ENCODE peak calls at places on chromosomes 13 and 19, in seven cellular contexts. One of them, this sample, is unnamed.

GRCh38 chr19:10114651-10115391 is 3.3 kb downstream of the P2RY11 start:
- DNase-seq in HFF-Myc: no peak
- DNase-seq in activated CD4-positive, CD25-positive, alpha-beta regulatory T cell: no peak
- DNase-seq in NK-92 treated with Interleukin-12 subunit alpha and Interleukin-12 subunit beta, amount 100 ng/mL, for 24 hours: no peak
- DNase-seq in T-helper 1 cell: no peak
- DNase-seq in mesenteric fat pad: no peak
- DNase-seq in mucosa of descending colon: peak; percentile 55
- DNase-seq in this sample: no peak

GRCh38 chr19:17264641-17264979 is at the start of gene USHBP1:
- DNase-seq in HFF-Myc: no peak
- DNase-seq in activated CD4-positive, CD25-positive, alpha-beta regulatory T cell: no peak
- DNase-seq in NK-92 treated with Interleukin-12 subunit alpha and Interleukin-12 subunit beta, amount 100 ng/mL, for 24 hours: no peak
- DNase-seq in T-helper 1 cell: no peak
- DNase-seq in mesenteric fat pad: no peak
- DNase-seq in mucosa of descending colon: no peak
- DNase-seq in this sample: no peak

GRCh38 chr19:56110515-56111448 is 10.3 kb downstream of the ZNF787 start:
- DNase-seq in HFF-Myc: no peak
- DNase-seq in activated CD4-positive, CD25-positive, alpha-beta regulatory T cell: no peak
- DNase-seq in NK-92 treated with Interleukin-12 subunit alpha and Interleukin-12 subunit beta, amount 100 ng/mL, for 24 hours: no peak
- DNase-seq in T-helper 1 cell: no peak
- DNase-seq in mesenteric fat pad: no peak
- DNase-seq in mucosa of descending colon: peak; percentile 78
- DNase-seq in this sample: no peak

GRCh38 chr19:54684537-54684936 is 21.8 kb downstream of the LILRB4 start:
- DNase-seq in HFF-Myc: no peak
- DNase-seq in activated CD4-positive, CD25-positive, alpha-beta regulatory T cell: no peak
- DNase-seq in NK-92 treated with Interleukin-12 subunit alpha and Interleukin-12 subunit beta, amount 100 ng/mL, for 24 hours: no peak
- DNase-seq in T-helper 1 cell: no peak
- DNase-seq in mesenteric fat pad: no peak
- DNase-seq in mucosa of descending colon: no peak
- DNase-seq in this sample: no peak

GRCh38 chr13:31767175-31767900 is 28.0 kb downstream of the RXFP2 start:
- DNase-seq in HFF-Myc: no peak
- DNase-seq in activated CD4-positive, CD25-positive, alpha-beta regulatory T cell: no peak
- DNase-seq in NK-92 treated with Interleukin-12 subunit alpha and Interleukin-12 subunit beta, amount 100 ng/mL, for 24 hours: no peak
- DNase-seq in T-helper 1 cell: no peak
- DNase-seq in mesenteric fat pad: no peak
- DNase-seq in mucosa of descending colon: no peak
- DNase-seq in this sample: no peak

GRCh38 chr13:110170020-110170790 is 136.8 kb downstream of the COL4A1 start:
- DNase-seq in HFF-Myc: no peak
- DNase-seq in activated CD4-positive, CD25-positive, alpha-beta regulatory T cell: no peak
- DNase-seq in NK-92 treated with Interleukin-12 subunit alpha and Interleukin-12 subunit beta, amount 100 ng/mL, for 24 hours: no peak
- DNase-seq in T-helper 1 cell: no peak
- DNase-seq in mesenteric fat pad: no peak
- DNase-seq in mucosa of descending colon: no peak
- DNase-seq in this sample: no peak

GRCh38 chr13:24033527-24034302 is 126.8 kb upstream of the SPATA13 start:
- DNase-seq in HFF-Myc: peak; percentile 16
- DNase-seq in activated CD4-positive, CD25-positive, alpha-beta regulatory T cell: no peak
- DNase-seq in NK-92 treated with Interleukin-12 subunit alpha and Interleukin-12 subunit beta, amount 100 ng/mL, for 24 hours: no peak
- DNase-seq in T-helper 1 cell: no peak
- DNase-seq in mesenteric fat pad: no peak
- DNase-seq in mucosa of descending colon: no peak
- DNase-seq in this sample: no peak

GRCh38 chr13:32164622-32165268 is 133.2 kb downstream of the FRY start:
- DNase-seq in HFF-Myc: peak; percentile 69
- DNase-seq in activated CD4-positive, CD25-positive, alpha-beta regulatory T cell: no peak
- DNase-seq in NK-92 treated with Interleukin-12 subunit alpha and Interleukin-12 subunit beta, amount 100 ng/mL, for 24 hours: no peak
- DNase-seq in T-helper 1 cell: no peak
- DNase-seq in mesenteric fat pad: no peak
- DNase-seq in mucosa of descending colon: no peak
- DNase-seq in this sample: peak; percentile 10

GRCh38 chr19:1017115-1017905 is 3.6 kb downstream of the TMEM259 start:
- DNase-seq in HFF-Myc: no peak
- DNase-seq in activated CD4-positive, CD25-positive, alpha-beta regulatory T cell: no peak
- DNase-seq in NK-92 treated with Interleukin-12 subunit alpha and Interleukin-12 subunit beta, amount 100 ng/mL, for 24 hours: no peak
- DNase-seq in T-helper 1 cell: no peak
- DNase-seq in mesenteric fat pad: no peak
- DNase-seq in mucosa of descending colon: peak; percentile 84
- DNase-seq in this sample: no peak

GRCh38 chr19:32691952-32692726 is 518 bp downstream of the NUDT19 start:
- DNase-seq in HFF-Myc: no peak
- DNase-seq in activated CD4-positive, CD25-positive, alpha-beta regulatory T cell: no peak
- DNase-seq in NK-92 treated with Interleukin-12 subunit alpha and Interleukin-12 subunit beta, amount 100 ng/mL, for 24 hours: peak; percentile 70
- DNase-seq in T-helper 1 cell: no peak
- DNase-seq in mesenteric fat pad: peak; percentile 90
- DNase-seq in mucosa of descending colon: peak; percentile 86
- DNase-seq in this sample: no peak

GRCh38 chr19:31066385-31066784 is 282.9 kb downstream of the TSHZ3 start:
- DNase-seq in HFF-Myc: peak; percentile 0
- DNase-seq in activated CD4-positive, CD25-positive, alpha-beta regulatory T cell: no peak
- DNase-seq in NK-92 treated with Interleukin-12 subunit alpha and Interleukin-12 subunit beta, amount 100 ng/mL, for 24 hours: no peak
- DNase-seq in T-helper 1 cell: no peak
- DNase-seq in mesenteric fat pad: no peak
- DNase-seq in mucosa of descending colon: no peak
- DNase-seq in this sample: no peak

GRCh38 chr13:20442798-20443381 is 82.8 kb downstream of the CRYL1 start:
- DNase-seq in HFF-Myc: no peak
- DNase-seq in activated CD4-positive, CD25-positive, alpha-beta regulatory T cell: no peak
- DNase-seq in NK-92 treated with Interleukin-12 subunit alpha and Interleukin-12 subunit beta, amount 100 ng/mL, for 24 hours: no peak
- DNase-seq in T-helper 1 cell: no peak
- DNase-seq in mesenteric fat pad: no peak
- DNase-seq in mucosa of descending colon: peak; percentile 74
- DNase-seq in this sample: no peak

GRCh38 chr13:40586886-40587285 is 79.6 kb downstream of the FOXO1 start:
- DNase-seq in HFF-Myc: no peak
- DNase-seq in activated CD4-positive, CD25-positive, alpha-beta regulatory T cell: no peak
- DNase-seq in NK-92 treated with Interleukin-12 subunit alpha and Interleukin-12 subunit beta, amount 100 ng/mL, for 24 hours: no peak
- DNase-seq in T-helper 1 cell: no peak
- DNase-seq in mesenteric fat pad: no peak
- DNase-seq in mucosa of descending colon: no peak
- DNase-seq in this sample: no peak

GRCh38 chr13:110560606-110561334 is 752 bp downstream of the RAB20 start:
- DNase-seq in HFF-Myc: no peak
- DNase-seq in activated CD4-positive, CD25-positive, alpha-beta regulatory T cell: no peak
- DNase-seq in NK-92 treated with Interleukin-12 subunit alpha and Interleukin-12 subunit beta, amount 100 ng/mL, for 24 hours: no peak
- DNase-seq in T-helper 1 cell: no peak
- DNase-seq in mesenteric fat pad: no peak
- DNase-seq in mucosa of descending colon: peak; percentile 67
- DNase-seq in this sample: no peak

GRCh38 chr19:18708452-18709231 is 25.2 kb downstream of the CRTC1 start:
- DNase-seq in HFF-Myc: no peak
- DNase-seq in activated CD4-positive, CD25-positive, alpha-beta regulatory T cell: no peak
- DNase-seq in NK-92 treated with Interleukin-12 subunit alpha and Interleukin-12 subunit beta, amount 100 ng/mL, for 24 hours: no peak
- DNase-seq in T-helper 1 cell: no peak
- DNase-seq in mesenteric fat pad: no peak
- DNase-seq in mucosa of descending colon: no peak
- DNase-seq in this sample: no peak

GRCh38 chr13:78595819-78596700 is 7.3 kb downstream of the POU4F1 start:
- DNase-seq in HFF-Myc: no peak
- DNase-seq in activated CD4-positive, CD25-positive, alpha-beta regulatory T cell: no peak
- DNase-seq in NK-92 treated with Interleukin-12 subunit alpha and Interleukin-12 subunit beta, amount 100 ng/mL, for 24 hours: no peak
- DNase-seq in T-helper 1 cell: no peak
- DNase-seq in mesenteric fat pad: no peak
- DNase-seq in mucosa of descending colon: no peak
- DNase-seq in this sample: no peak

GRCh38 chr13:29963086-29963485 is 112.7 kb upstream of the UBL3 start:
- DNase-seq in HFF-Myc: no peak
- DNase-seq in activated CD4-positive, CD25-positive, alpha-beta regulatory T cell: no peak
- DNase-seq in NK-92 treated with Interleukin-12 subunit alpha and Interleukin-12 subunit beta, amount 100 ng/mL, for 24 hours: no peak
- DNase-seq in T-helper 1 cell: no peak
- DNase-seq in mesenteric fat pad: no peak
- DNase-seq in mucosa of descending colon: no peak
- DNase-seq in this sample: no peak

GRCh38 chr19:48842744-48843162 is 6.5 kb upstream of the HSD17B14 start:
- DNase-seq in HFF-Myc: no peak
- DNase-seq in activated CD4-positive, CD25-positive, alpha-beta regulatory T cell: peak; percentile 6
- DNase-seq in NK-92 treated with Interleukin-12 subunit alpha and Interleukin-12 subunit beta, amount 100 ng/mL, for 24 hours: no peak
- DNase-seq in T-helper 1 cell: peak; percentile 56
- DNase-seq in mesenteric fat pad: no peak
- DNase-seq in mucosa of descending colon: no peak
- DNase-seq in this sample: peak; percentile 65

GRCh38 chr13:50732712-50733111 is 110.8 kb downstream of the DLEU7 start:
- DNase-seq in HFF-Myc: no peak
- DNase-seq in activated CD4-positive, CD25-positive, alpha-beta regulatory T cell: no peak
- DNase-seq in NK-92 treated with Interleukin-12 subunit alpha and Interleukin-12 subunit beta, amount 100 ng/mL, for 24 hours: no peak
- DNase-seq in T-helper 1 cell: no peak
- DNase-seq in mesenteric fat pad: no peak
- DNase-seq in mucosa of descending colon: no peak
- DNase-seq in this sample: no peak

GRCh38 chr13:46374710-46375109 is 12.3 kb downstream of the RUBCNL start:
- DNase-seq in HFF-Myc: no peak
- DNase-seq in activated CD4-positive, CD25-positive, alpha-beta regulatory T cell: no peak
- DNase-seq in NK-92 treated with Interleukin-12 subunit alpha and Interleukin-12 subunit beta, amount 100 ng/mL, for 24 hours: no peak
- DNase-seq in T-helper 1 cell: no peak
- DNase-seq in mesenteric fat pad: no peak
- DNase-seq in mucosa of descending colon: no peak
- DNase-seq in this sample: no peak

GRCh38 chr13:112810608-112811007 is 120.8 kb downstream of the ATP11A start:
- DNase-seq in HFF-Myc: no peak
- DNase-seq in activated CD4-positive, CD25-positive, alpha-beta regulatory T cell: no peak
- DNase-seq in NK-92 treated with Interleukin-12 subunit alpha and Interleukin-12 subunit beta, amount 100 ng/mL, for 24 hours: no peak
- DNase-seq in T-helper 1 cell: no peak
- DNase-seq in mesenteric fat pad: peak; percentile 76
- DNase-seq in mucosa of descending colon: no peak
- DNase-seq in this sample: no peak

GRCh38 chr13:42654760-42655159 is 80.8 kb downstream of the TNFSF11 start:
- DNase-seq in HFF-Myc: no peak
- DNase-seq in activated CD4-positive, CD25-positive, alpha-beta regulatory T cell: no peak
- DNase-seq in NK-92 treated with Interleukin-12 subunit alpha and Interleukin-12 subunit beta, amount 100 ng/mL, for 24 hours: no peak
- DNase-seq in T-helper 1 cell: no peak
- DNase-seq in mesenteric fat pad: no peak
- DNase-seq in mucosa of descending colon: no peak
- DNase-seq in this sample: no peak

GRCh38 chr13:110575322-110576069 is 14.0 kb upstream of the RAB20 start:
- DNase-seq in HFF-Myc: no peak
- DNase-seq in activated CD4-positive, CD25-positive, alpha-beta regulatory T cell: no peak
- DNase-seq in NK-92 treated with Interleukin-12 subunit alpha and Interleukin-12 subunit beta, amount 100 ng/mL, for 24 hours: no peak
- DNase-seq in T-helper 1 cell: no peak
- DNase-seq in mesenteric fat pad: peak; percentile 84
- DNase-seq in mucosa of descending colon: no peak
- DNase-seq in this sample: peak; percentile 17

GRCh38 chr13:37648604-37649003 is 50.0 kb upstream of the POSTN start:
- DNase-seq in HFF-Myc: peak; percentile 31
- DNase-seq in activated CD4-positive, CD25-positive, alpha-beta regulatory T cell: no peak
- DNase-seq in NK-92 treated with Interleukin-12 subunit alpha and Interleukin-12 subunit beta, amount 100 ng/mL, for 24 hours: no peak
- DNase-seq in T-helper 1 cell: no peak
- DNase-seq in mesenteric fat pad: no peak
- DNase-seq in mucosa of descending colon: no peak
- DNase-seq in this sample: no peak

GRCh38 chr19:55704494-55705245 is 29.6 kb downstream of the EPN1 start:
- DNase-seq in HFF-Myc: no peak
- DNase-seq in activated CD4-positive, CD25-positive, alpha-beta regulatory T cell: no peak
- DNase-seq in NK-92 treated with Interleukin-12 subunit alpha and Interleukin-12 subunit beta, amount 100 ng/mL, for 24 hours: no peak
- DNase-seq in T-helper 1 cell: no peak
- DNase-seq in mesenteric fat pad: no peak
- DNase-seq in mucosa of descending colon: no peak
- DNase-seq in this sample: no peak

GRCh38 chr19:30163663-30164062 is 208.5 kb upstream of the ZNF536 start:
- DNase-seq in HFF-Myc: no peak
- DNase-seq in activated CD4-positive, CD25-positive, alpha-beta regulatory T cell: no peak
- DNase-seq in NK-92 treated with Interleukin-12 subunit alpha and Interleukin-12 subunit beta, amount 100 ng/mL, for 24 hours: no peak
- DNase-seq in T-helper 1 cell: no peak
- DNase-seq in mesenteric fat pad: no peak
- DNase-seq in mucosa of descending colon: no peak
- DNase-seq in this sample: no peak

GRCh38 chr13:95201814-95202521 is 99.3 kb downstream of the ABCC4 start:
- DNase-seq in HFF-Myc: no peak
- DNase-seq in activated CD4-positive, CD25-positive, alpha-beta regulatory T cell: no peak
- DNase-seq in NK-92 treated with Interleukin-12 subunit alpha and Interleukin-12 subunit beta, amount 100 ng/mL, for 24 hours: no peak
- DNase-seq in T-helper 1 cell: no peak
- DNase-seq in mesenteric fat pad: no peak
- DNase-seq in mucosa of descending colon: no peak
- DNase-seq in this sample: no peak

GRCh38 chr13:79434578-79434977 is 28.5 kb upstream of the RBM26 start:
- DNase-seq in HFF-Myc: peak; percentile 21
- DNase-seq in activated CD4-positive, CD25-positive, alpha-beta regulatory T cell: no peak
- DNase-seq in NK-92 treated with Interleukin-12 subunit alpha and Interleukin-12 subunit beta, amount 100 ng/mL, for 24 hours: no peak
- DNase-seq in T-helper 1 cell: no peak
- DNase-seq in mesenteric fat pad: no peak
- DNase-seq in mucosa of descending colon: no peak
- DNase-seq in this sample: no peak

GRCh38 chr19:52600639-52601024 is 30.5 kb downstream of the ZNF701 start:
- DNase-seq in HFF-Myc: no peak
- DNase-seq in activated CD4-positive, CD25-positive, alpha-beta regulatory T cell: no peak
- DNase-seq in NK-92 treated with Interleukin-12 subunit alpha and Interleukin-12 subunit beta, amount 100 ng/mL, for 24 hours: no peak
- DNase-seq in T-helper 1 cell: peak; percentile 5
- DNase-seq in mesenteric fat pad: peak; percentile 69
- DNase-seq in mucosa of descending colon: peak; percentile 79
- DNase-seq in this sample: no peak

This sample was measured in memory B cell.